ENCODE peak calls at places on chromosomes 1 and 21, in eight cellular contexts. One of them, this sample, is unnamed.

GRCh38 chr1:223765036-223765718 is 52.8 kb downstream of the CAPN2 start:
- DNase-seq in pons: peak; percentile 97
- DNase-seq in activated naive CD8-positive, alpha-beta T cell treated with anti-CD3 and anti-CD28 coated beads, Interleukin-2, amount 50 U/mL, for 24 hours: no peak
- DNase-seq in ovary: no peak
- DNase-seq in mucosa of gallbladder: peak; percentile 70
- DNase-seq in M059J: no peak
- DNase-seq in activated CD4-positive, alpha-beta T cell treated with anti-CD3 and anti-CD28 coated beads, Interleukin-2, amount 10 ng/mL, durations not matched to agents 7 days and 5 days: no peak
- DNase-seq in HEK293T: no peak
- DNase-seq in this sample: no peak

GRCh38 chr21:40964691-40965090 is 117.7 kb upstream of the DSCAM start:
- DNase-seq in activated CD4-positive, alpha-beta T cell treated with anti-CD3 and anti-CD28 coated beads, Interleukin-2, amount 10 ng/mL, durations not matched to agents 7 days and 5 days: no peak
- DNase-seq in activated naive CD8-positive, alpha-beta T cell treated with anti-CD3 and anti-CD28 coated beads, Interleukin-2, amount 50 U/mL, for 24 hours: no peak
- DNase-seq in pons: no peak
- DNase-seq in ovary: no peak
- DNase-seq in HEK293T: no peak
- DNase-seq in M059J: no peak
- DNase-seq in mucosa of gallbladder: no peak
- DNase-seq in this sample: no peak

GRCh38 chr1:30514945-30515344 is 208.4 kb downstream of the MATN1 start:
- DNase-seq in mucosa of gallbladder: no peak
- DNase-seq in activated CD4-positive, alpha-beta T cell treated with anti-CD3 and anti-CD28 coated beads, Interleukin-2, amount 10 ng/mL, durations not matched to agents 7 days and 5 days: no peak
- DNase-seq in M059J: no peak
- DNase-seq in pons: no peak
- DNase-seq in ovary: no peak
- DNase-seq in activated naive CD8-positive, alpha-beta T cell treated with anti-CD3 and anti-CD28 coated beads, Interleukin-2, amount 50 U/mL, for 24 hours: no peak
- DNase-seq in HEK293T: no peak
- DNase-seq in this sample: no peak

GRCh38 chr1:237152506-237153335 is 110.7 kb downstream of the RYR2 start:
- DNase-seq in HEK293T: no peak
- DNase-seq in activated naive CD8-positive, alpha-beta T cell treated with anti-CD3 and anti-CD28 coated beads, Interleukin-2, amount 50 U/mL, for 24 hours: no peak
- DNase-seq in mucosa of gallbladder: no peak
- DNase-seq in pons: no peak
- DNase-seq in ovary: no peak
- DNase-seq in M059J: peak; percentile 2
- DNase-seq in activated CD4-positive, alpha-beta T cell treated with anti-CD3 and anti-CD28 coated beads, Interleukin-2, amount 10 ng/mL, durations not matched to agents 7 days and 5 days: no peak
- DNase-seq in this sample: no peak

GRCh38 chr1:172970186-172970585 is 80.6 kb downstream of the TNFSF18 start:
- DNase-seq in pons: no peak
- DNase-seq in activated CD4-positive, alpha-beta T cell treated with anti-CD3 and anti-CD28 coated beads, Interleukin-2, amount 10 ng/mL, durations not matched to agents 7 days and 5 days: no peak
- DNase-seq in mucosa of gallbladder: no peak
- DNase-seq in activated naive CD8-positive, alpha-beta T cell treated with anti-CD3 and anti-CD28 coated beads, Interleukin-2, amount 50 U/mL, for 24 hours: no peak
- DNase-seq in HEK293T: no peak
- DNase-seq in ovary: no peak
- DNase-seq in M059J: peak; percentile 92
- DNase-seq in this sample: no peak

GRCh38 chr1:182685186-182685585 is 799 bp upstream of the RGS8 start:
- DNase-seq in activated naive CD8-positive, alpha-beta T cell treated with anti-CD3 and anti-CD28 coated beads, Interleukin-2, amount 50 U/mL, for 24 hours: no peak
- DNase-seq in ovary: no peak
- DNase-seq in pons: no peak
- DNase-seq in mucosa of gallbladder: no peak
- DNase-seq in HEK293T: no peak
- DNase-seq in activated CD4-positive, alpha-beta T cell treated with anti-CD3 and anti-CD28 coated beads, Interleukin-2, amount 10 ng/mL, durations not matched to agents 7 days and 5 days: no peak
- DNase-seq in M059J: no peak
- DNase-seq in this sample: no peak

GRCh38 chr1:244844155-244845121 is 9.0 kb downstream of the COX20 start:
- DNase-seq in mucosa of gallbladder: no peak
- DNase-seq in pons: no peak
- DNase-seq in activated naive CD8-positive, alpha-beta T cell treated with anti-CD3 and anti-CD28 coated beads, Interleukin-2, amount 50 U/mL, for 24 hours: no peak
- DNase-seq in ovary: no peak
- DNase-seq in activated CD4-positive, alpha-beta T cell treated with anti-CD3 and anti-CD28 coated beads, Interleukin-2, amount 10 ng/mL, durations not matched to agents 7 days and 5 days: no peak
- DNase-seq in HEK293T: no peak
- DNase-seq in M059J: no peak
- DNase-seq in this sample: no peak

GRCh38 chr21:46152939-46153258 is 2.5 kb downstream of the FTCD start:
- DNase-seq in HEK293T: no peak
- DNase-seq in ovary: peak; percentile 62
- DNase-seq in pons: no peak
- DNase-seq in mucosa of gallbladder: no peak
- DNase-seq in activated CD4-positive, alpha-beta T cell treated with anti-CD3 and anti-CD28 coated beads, Interleukin-2, amount 10 ng/mL, durations not matched to agents 7 days and 5 days: no peak
- DNase-seq in M059J: no peak
- DNase-seq in activated naive CD8-positive, alpha-beta T cell treated with anti-CD3 and anti-CD28 coated beads, Interleukin-2, amount 50 U/mL, for 24 hours: no peak
- DNase-seq in this sample: no peak

GRCh38 chr1:241250465-241250864 is 106.5 kb downstream of the RGS7 start:
- DNase-seq in activated CD4-positive, alpha-beta T cell treated with anti-CD3 and anti-CD28 coated beads, Interleukin-2, amount 10 ng/mL, durations not matched to agents 7 days and 5 days: no peak
- DNase-seq in ovary: no peak
- DNase-seq in mucosa of gallbladder: no peak
- DNase-seq in pons: no peak
- DNase-seq in activated naive CD8-positive, alpha-beta T cell treated with anti-CD3 and anti-CD28 coated beads, Interleukin-2, amount 50 U/mL, for 24 hours: no peak
- DNase-seq in HEK293T: no peak
- DNase-seq in M059J: no peak
- DNase-seq in this sample: no peak

GRCh38 chr1:39490596-39491145 is 765 bp upstream of the BMP8A start:
- DNase-seq in pons: no peak
- DNase-seq in M059J: no peak
- DNase-seq in mucosa of gallbladder: no peak
- DNase-seq in ovary: peak; percentile 58
- DNase-seq in HEK293T: no peak
- DNase-seq in activated CD4-positive, alpha-beta T cell treated with anti-CD3 and anti-CD28 coated beads, Interleukin-2, amount 10 ng/mL, durations not matched to agents 7 days and 5 days: peak; percentile 15
- DNase-seq in activated naive CD8-positive, alpha-beta T cell treated with anti-CD3 and anti-CD28 coated beads, Interleukin-2, amount 50 U/mL, for 24 hours: no peak
- DNase-seq in this sample: no peak

GRCh38 chr1:235595079-235595478 is 54.5 kb downstream of the GNG4 start:
- DNase-seq in activated CD4-positive, alpha-beta T cell treated with anti-CD3 and anti-CD28 coated beads, Interleukin-2, amount 10 ng/mL, durations not matched to agents 7 days and 5 days: no peak
- DNase-seq in pons: no peak
- DNase-seq in ovary: no peak
- DNase-seq in HEK293T: no peak
- DNase-seq in mucosa of gallbladder: no peak
- DNase-seq in activated naive CD8-positive, alpha-beta T cell treated with anti-CD3 and anti-CD28 coated beads, Interleukin-2, amount 50 U/mL, for 24 hours: no peak
- DNase-seq in M059J: no peak
- DNase-seq in this sample: no peak